ENCODE peak calls at places on chromosomes 3 and 15, in seven cellular contexts. One of them, this sample, is unnamed.

GRCh38 chr15:88518903-88519302 is 27.6 kb downstream of the DET1 start:
- DNase-seq in transverse colon: no peak
- DNase-seq in stomach: no peak
- DNase-seq in sigmoid colon: no peak
- DNase-seq in SK-N-SH: no peak
- DNase-seq in breast epithelium: no peak
- DNase-seq in GM23338: no peak
- DNase-seq in this sample: no peak

GRCh38 chr15:78201281-78202190 is 32.8 kb downstream of the ACSBG1 start:
- DNase-seq in transverse colon: no peak
- DNase-seq in stomach: peak
- DNase-seq in sigmoid colon: no peak
- DNase-seq in SK-N-SH: peak
- DNase-seq in breast epithelium: no peak
- DNase-seq in GM23338: no peak
- DNase-seq in this sample: no peak

GRCh38 chr15:35078221-35078915 is 6.7 kb downstream of the NANOGP8 start:
- DNase-seq in transverse colon: peak
- DNase-seq in stomach: peak
- DNase-seq in sigmoid colon: no peak
- DNase-seq in SK-N-SH: peak
- DNase-seq in breast epithelium: no peak
- DNase-seq in GM23338: peak
- DNase-seq in this sample: no peak

GRCh38 chr3:155753038-155753647 is 8.3 kb upstream of the PLCH1 start:
- DNase-seq in transverse colon: no peak
- DNase-seq in stomach: no peak
- DNase-seq in sigmoid colon: no peak
- DNase-seq in SK-N-SH: peak
- DNase-seq in breast epithelium: no peak
- DNase-seq in GM23338: peak
- DNase-seq in this sample: no peak

GRCh38 chr15:61749169-61749568 is 311.1 kb downstream of the VPS13C start:
- DNase-seq in transverse colon: no peak
- DNase-seq in stomach: no peak
- DNase-seq in sigmoid colon: no peak
- DNase-seq in SK-N-SH: no peak
- DNase-seq in breast epithelium: peak
- DNase-seq in GM23338: no peak
- DNase-seq in this sample: no peak

GRCh38 chr15:78374436-78375393 is 34.6 kb downstream of the CRABP1 start:
- DNase-seq in transverse colon: peak
- DNase-seq in stomach: peak
- DNase-seq in sigmoid colon: no peak
- DNase-seq in SK-N-SH: no peak
- DNase-seq in breast epithelium: peak
- DNase-seq in GM23338: no peak
- DNase-seq in this sample: no peak

GRCh38 chr15:67509918-67510317 is 11.0 kb upstream of the C15orf61 start:
- DNase-seq in transverse colon: no peak
- DNase-seq in stomach: no peak
- DNase-seq in sigmoid colon: no peak
- DNase-seq in SK-N-SH: no peak
- DNase-seq in breast epithelium: no peak
- DNase-seq in GM23338: no peak
- DNase-seq in this sample: no peak

GRCh38 chr3:45606991-45607712 is 12.6 kb downstream of the LIMD1 start:
- DNase-seq in transverse colon: no peak
- DNase-seq in stomach: no peak
- DNase-seq in sigmoid colon: peak
- DNase-seq in SK-N-SH: no peak
- DNase-seq in breast epithelium: no peak
- DNase-seq in GM23338: no peak
- DNase-seq in this sample: no peak

GRCh38 chr15:75606711-75607684 is 18.5 kb downstream of the SNUPN start:
- DNase-seq in transverse colon: peak
- DNase-seq in stomach: no peak
- DNase-seq in sigmoid colon: no peak
- DNase-seq in SK-N-SH: no peak
- DNase-seq in breast epithelium: no peak
- DNase-seq in GM23338: no peak
- DNase-seq in this sample: no peak

GRCh38 chr3:77161098-77161497 is 121.2 kb downstream of the ROBO2 start:
- DNase-seq in transverse colon: no peak
- DNase-seq in stomach: no peak
- DNase-seq in sigmoid colon: no peak
- DNase-seq in SK-N-SH: no peak
- DNase-seq in breast epithelium: no peak
- DNase-seq in GM23338: no peak
- DNase-seq in this sample: no peak

GRCh38 chr3:30686176-30686575 is 79.8 kb downstream of the TGFBR2 start:
- DNase-seq in transverse colon: no peak
- DNase-seq in stomach: no peak
- DNase-seq in sigmoid colon: no peak
- DNase-seq in SK-N-SH: no peak
- DNase-seq in breast epithelium: no peak
- DNase-seq in GM23338: no peak
- DNase-seq in this sample: no peak

GRCh38 chr3:183180765-183181295 is 18.3 kb upstream of the LAMP3 start:
- DNase-seq in transverse colon: no peak
- DNase-seq in stomach: no peak
- DNase-seq in sigmoid colon: no peak
- DNase-seq in SK-N-SH: no peak
- DNase-seq in breast epithelium: no peak
- DNase-seq in GM23338: no peak
- DNase-seq in this sample: peak

GRCh38 chr3:180391001-180391400 is 211.0 kb upstream of the TTC14 start:
- DNase-seq in transverse colon: no peak
- DNase-seq in stomach: no peak
- DNase-seq in sigmoid colon: no peak
- DNase-seq in SK-N-SH: no peak
- DNase-seq in breast epithelium: no peak
- DNase-seq in GM23338: no peak
- DNase-seq in this sample: no peak

DNA sequence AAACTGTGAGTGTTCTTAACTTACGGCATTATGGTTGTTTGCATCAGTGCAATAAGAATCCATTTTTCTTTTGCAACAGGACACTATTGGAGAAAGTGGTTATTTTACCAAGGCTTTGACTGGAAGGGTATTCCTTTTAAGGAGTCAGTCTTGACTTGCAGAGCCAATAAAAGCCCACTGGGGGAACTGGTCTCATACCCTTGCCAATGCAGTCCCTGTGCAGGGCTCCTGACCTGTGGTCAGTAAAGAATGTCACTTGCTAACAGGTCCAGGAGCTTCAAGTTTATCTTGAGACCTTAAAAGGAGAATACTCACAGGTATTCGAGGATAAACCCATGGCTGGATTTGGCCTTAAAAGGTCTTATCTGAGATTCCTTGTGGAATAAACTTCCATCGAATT is 227.8 kb upstream of the GBE1 start:
- DNase-seq in transverse colon: no peak
- DNase-seq in stomach: no peak
- DNase-seq in sigmoid colon: no peak
- DNase-seq in SK-N-SH: no peak
- DNase-seq in breast epithelium: no peak
- DNase-seq in GM23338: peak
- DNase-seq in this sample: no peak
- H3K4me3 ChIP-seq in transverse colon: no peak
- H3K4me3 ChIP-seq in stomach: no peak
- H3K4me3 ChIP-seq in sigmoid colon: no peak
- H3K4me3 ChIP-seq in SK-N-SH: no peak
- H3K4me3 ChIP-seq in breast epithelium: no peak
- H3K4me3 ChIP-seq in GM23338: no peak
- H3K4me3 ChIP-seq in this sample: no peak

DNA sequence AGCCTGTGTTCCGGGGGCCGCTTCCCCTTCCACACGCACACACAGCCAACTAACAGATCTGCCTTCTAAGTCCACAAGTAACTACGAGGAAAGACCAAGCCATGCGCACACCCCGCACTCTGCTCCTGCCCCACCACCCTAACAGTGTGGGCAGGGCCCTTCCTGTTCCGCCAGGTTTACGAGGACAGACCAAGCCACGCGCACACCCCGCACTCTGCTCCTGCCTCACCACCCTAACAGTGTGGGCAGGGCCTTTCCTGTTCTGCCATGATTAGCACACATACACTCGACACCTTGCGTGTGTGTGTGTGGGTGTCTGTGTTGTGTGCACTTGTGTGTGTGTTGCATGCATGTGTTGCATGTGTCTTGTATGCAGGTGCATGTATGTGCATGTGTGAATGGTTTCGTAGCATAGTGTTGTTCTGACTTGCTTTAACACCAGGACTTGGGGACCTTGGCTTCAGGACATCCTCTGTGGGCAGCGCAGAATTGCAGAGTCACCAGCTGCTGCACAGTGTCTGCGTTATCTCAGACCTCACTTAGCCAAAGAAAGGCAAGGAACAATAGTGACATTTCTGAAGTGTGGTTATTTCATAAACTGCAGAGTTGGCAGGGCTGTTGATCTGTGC is 114.4 kb downstream of the CHSY1 start:
- DNase-seq in transverse colon: no peak
- DNase-seq in stomach: no peak
- DNase-seq in sigmoid colon: no peak
- DNase-seq in SK-N-SH: peak
- DNase-seq in breast epithelium: no peak
- DNase-seq in GM23338: no peak
- DNase-seq in this sample: no peak
- TF ChIP-seq POLR2AphosphoS5 in transverse colon: no peak
- TF ChIP-seq POLR2AphosphoS5 in stomach: no peak
- TF ChIP-seq POLR2AphosphoS5 in sigmoid colon: no peak
- TF ChIP-seq POLR2AphosphoS5 in SK-N-SH: no peak
- TF ChIP-seq POLR2AphosphoS5 in breast epithelium: no peak
- TF ChIP-seq POLR2AphosphoS5 in GM23338: no peak
- TF ChIP-seq POLR2AphosphoS5 in this sample: no peak

GRCh38 chr15:91865903-91866302 is 12.4 kb downstream of the SLCO3A1 start:
- DNase-seq in transverse colon: no peak
- DNase-seq in stomach: no peak
- DNase-seq in sigmoid colon: no peak
- DNase-seq in SK-N-SH: no peak
- DNase-seq in breast epithelium: no peak
- DNase-seq in GM23338: no peak
- DNase-seq in this sample: no peak

GRCh38 chr15:91866971-91867372 is 13.5 kb downstream of the SLCO3A1 start:
- DNase-seq in transverse colon: no peak
- DNase-seq in stomach: no peak
- DNase-seq in sigmoid colon: no peak
- DNase-seq in SK-N-SH: no peak
- DNase-seq in breast epithelium: peak
- DNase-seq in GM23338: no peak
- DNase-seq in this sample: peak

GRCh38 chr15:91865486-91865885 is 12.0 kb downstream of the SLCO3A1 start:
- DNase-seq in transverse colon: no peak
- DNase-seq in stomach: no peak
- DNase-seq in sigmoid colon: no peak
- DNase-seq in SK-N-SH: no peak
- DNase-seq in breast epithelium: no peak
- DNase-seq in GM23338: no peak
- DNase-seq in this sample: no peak

GRCh38 chr15:91867581-91868026 is 14.1 kb downstream of the SLCO3A1 start:
- DNase-seq in transverse colon: peak
- DNase-seq in stomach: peak
- DNase-seq in sigmoid colon: peak
- DNase-seq in SK-N-SH: peak
- DNase-seq in breast epithelium: peak
- DNase-seq in GM23338: peak
- DNase-seq in this sample: peak

DNA sequence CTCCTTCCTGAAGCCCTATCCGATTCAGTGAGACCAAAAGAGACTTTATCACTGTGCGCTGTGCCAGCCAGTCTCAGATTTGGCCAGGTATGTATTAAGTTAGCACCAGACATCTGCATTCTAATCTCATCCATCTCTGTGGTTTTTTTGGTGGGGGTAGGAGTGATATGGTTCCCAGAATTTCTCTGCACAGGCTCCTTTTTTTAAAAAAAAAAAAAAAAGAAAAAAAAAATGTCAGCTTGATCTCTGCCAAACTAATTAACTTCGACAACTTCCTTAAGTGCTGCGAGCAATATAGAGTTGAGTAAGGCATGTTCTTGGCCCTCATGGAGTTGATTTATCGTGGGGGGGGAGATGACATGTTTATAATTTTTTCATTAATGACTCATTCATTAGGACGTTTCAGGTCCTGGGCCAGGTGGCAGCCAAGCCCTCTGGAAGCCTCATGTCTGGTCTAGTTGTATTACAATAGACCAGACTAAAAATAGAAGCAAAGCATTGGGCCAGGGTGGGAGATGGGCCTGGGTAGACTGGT is 12.9 kb downstream of the SLCO3A1 start:
- DNase-seq in transverse colon: no peak
- DNase-seq in stomach: no peak
- DNase-seq in sigmoid colon: no peak
- DNase-seq in SK-N-SH: peak
- DNase-seq in breast epithelium: peak
- DNase-seq in GM23338: no peak
- DNase-seq in this sample: peak
- H3K27ac ChIP-seq in transverse colon: peak
- H3K27ac ChIP-seq in stomach: peak
- H3K27ac ChIP-seq in sigmoid colon: peak
- H3K27ac ChIP-seq in SK-N-SH: peak
- H3K27ac ChIP-seq in breast epithelium: peak
- H3K27ac ChIP-seq in GM23338: no peak
- H3K27ac ChIP-seq in this sample: peak

GRCh38 chr3:100463646-100464155 is 28.7 kb upstream of the TMEM45A start:
- DNase-seq in transverse colon: no peak
- DNase-seq in stomach: no peak
- DNase-seq in sigmoid colon: no peak
- DNase-seq in SK-N-SH: no peak
- DNase-seq in breast epithelium: no peak
- DNase-seq in GM23338: no peak
- DNase-seq in this sample: no peak

GRCh38 chr3:100465871-100466777 is 26.3 kb upstream of the TMEM45A start:
- DNase-seq in transverse colon: no peak
- DNase-seq in stomach: no peak
- DNase-seq in sigmoid colon: no peak
- DNase-seq in SK-N-SH: no peak
- DNase-seq in breast epithelium: no peak
- DNase-seq in GM23338: no peak
- DNase-seq in this sample: no peak

GRCh38 chr3:100468676-100469075 is 23.7 kb upstream of the TMEM45A start:
- DNase-seq in transverse colon: no peak
- DNase-seq in stomach: no peak
- DNase-seq in sigmoid colon: no peak
- DNase-seq in SK-N-SH: no peak
- DNase-seq in breast epithelium: no peak
- DNase-seq in GM23338: no peak
- DNase-seq in this sample: no peak

GRCh38 chr3:100463002-100463401 is 29.4 kb upstream of the TMEM45A start:
- DNase-seq in transverse colon: no peak
- DNase-seq in stomach: no peak
- DNase-seq in sigmoid colon: no peak
- DNase-seq in SK-N-SH: peak
- DNase-seq in breast epithelium: no peak
- DNase-seq in GM23338: peak
- DNase-seq in this sample: no peak

DNA sequence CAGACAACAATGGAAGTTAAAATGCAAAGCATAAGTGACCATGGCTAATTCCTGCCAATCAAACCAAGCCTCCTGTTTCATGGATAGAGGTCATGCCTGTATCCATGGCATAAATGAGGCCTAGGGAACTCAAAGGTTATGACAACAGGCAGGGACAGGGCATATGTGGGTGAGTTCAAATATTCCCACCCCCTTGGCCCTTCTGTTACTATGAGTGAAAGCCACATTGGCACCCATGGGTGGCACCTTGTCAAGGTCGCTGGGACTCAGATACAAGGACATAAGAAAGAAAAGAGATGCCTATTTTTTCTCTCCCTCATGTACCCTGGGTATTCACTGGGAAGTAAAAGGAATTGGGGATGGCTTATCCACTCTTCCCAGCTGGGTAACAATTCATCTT is 25.3 kb upstream of the TMEM45A start:
- DNase-seq in transverse colon: no peak
- DNase-seq in stomach: no peak
- DNase-seq in sigmoid colon: no peak
- DNase-seq in SK-N-SH: no peak
- DNase-seq in breast epithelium: no peak
- DNase-seq in GM23338: no peak
- DNase-seq in this sample: no peak
- H3K4me3 ChIP-seq in transverse colon: no peak
- H3K4me3 ChIP-seq in stomach: no peak
- H3K4me3 ChIP-seq in sigmoid colon: no peak
- H3K4me3 ChIP-seq in SK-N-SH: no peak
- H3K4me3 ChIP-seq in breast epithelium: no peak
- H3K4me3 ChIP-seq in GM23338: no peak
- H3K4me3 ChIP-seq in this sample: no peak

This sample was measured in upper lobe of left lung.